ENCODE peak calls at places on chromosomes 13 and 19, in six cellular contexts. U is cerebellum, E is tibial nerve, R is HAP-1, Y is left lung, L is BJ. C is an unnamed sample.
A peak's percentile ranks its signal among the peaks of the same experiment; 100 is the strongest.

GRCh38 chr19:53333071-53333465 is 481 bp upstream of the ZNF845 start:
- DNase-seq in E (no peak), L (no peak), R (no peak), Y (peak; percentile 85), U (peak; percentile 3), C (no peak)

GRCh38 chr19:3670258-3670795 is 29.9 kb downstream of the PIP5K1C start:
- DNase-seq in E (peak; percentile 81), L (peak; percentile 70), Y (no peak), R (no peak), U (peak; percentile 58), C (no peak)

GRCh38 chr13:50991624-50992610 is 82.3 kb downstream of the RNASEH2B start:
- DNase-seq in L (no peak), Y (no peak), E (no peak), U (peak; percentile 77), R (no peak), C (no peak)

GRCh38 chr19:55621673-55622231 is 2.6 kb downstream of the ZNF784 start:
- DNase-seq in L (no peak), R (no peak), Y (peak; percentile 84), E (no peak), U (no peak), C (no peak)

GRCh38 chr19:36009220-36009619 is 607 bp upstream of the SYNE4 start:
- DNase-seq in R (no peak), Y (peak; percentile 93), E (peak; percentile 44), L (no peak), U (peak; percentile 89), C (no peak)

GRCh38 chr13:111044087-111044830 is 70.9 kb upstream of the ARHGEF7 start:
- DNase-seq in U (no peak), R (no peak), Y (no peak), E (no peak), L (no peak), C (no peak)

GRCh38 chr19:6056801-6057650 is 53.3 kb downstream of the RFX2 start:
- DNase-seq in U (peak; percentile 62), R (no peak), E (no peak), L (peak; percentile 95), Y (peak; percentile 78), C (peak; percentile 100)

GRCh38 chr19:28500982-28501633 is 711.8 kb downstream of the UQCRFS1 start:
- DNase-seq in E (no peak), L (no peak), R (no peak), U (no peak), Y (no peak), C (no peak)

GRCh38 chr13:113415825-113416224 is 37.5 kb downstream of the ADPRHL1 start:
- DNase-seq in Y (no peak), L (no peak), R (no peak), E (no peak), U (no peak), C (no peak)

GRCh38 chr19:1690570-1691307 is 38.3 kb upstream of the TCF3 start:
- DNase-seq in Y (no peak), U (no peak), L (no peak), E (no peak), R (peak; percentile 29), C (no peak)

GRCh38 chr13:45728759-45729158 is 26.6 kb downstream of the CBY2 start:
- DNase-seq in E (no peak), Y (no peak), U (no peak), R (peak; percentile 13), L (no peak), C (no peak)

GRCh38 chr13:82688400-82688999 is 1193.8 kb downstream of the SLITRK1 start:
- DNase-seq in E (no peak), L (no peak), U (no peak), R (no peak), Y (no peak), C (peak; percentile 2)

GRCh38 chr13:66501187-66501586 is 728.9 kb downstream of the PCDH9 start:
- DNase-seq in Y (no peak), E (no peak), U (no peak), R (no peak), L (peak; percentile 19), C (peak; percentile 69)

GRCh38 chr13:98325724-98326123 is 148.7 kb upstream of the RNF113B start:
- DNase-seq in E (no peak), L (no peak), U (no peak), Y (no peak), R (peak; percentile 79), C (no peak)

GRCh38 chr19:57708641-57709354 is at the start of gene ZNF154:
- DNase-seq in E (no peak), R (no peak), L (no peak), Y (peak; percentile 84), U (peak; percentile 89), C (peak; percentile 64)

GRCh38 chr13:32587014-32587773 is 942 bp downstream of the PDS5B start:
- DNase-seq in U (peak; percentile 62), E (peak; percentile 60), R (peak; percentile 40), L (no peak), Y (peak; percentile 91), C (peak; percentile 21)

GRCh38 chr19:13843104-13843921 is 33.6 kb upstream of the NANOS3 start:
- DNase-seq in L (no peak), Y (peak; percentile 86), E (no peak), R (peak; percentile 68), U (no peak), C (peak; percentile 90)

GRCh38 chr13:38866649-38867048 is 124.0 kb downstream of the STOML3 start:
- DNase-seq in L (no peak), E (no peak), U (peak; percentile 5), Y (no peak), R (no peak), C (no peak)

GRCh38 chr13:73492811-73493210 is 434.0 kb downstream of the KLF5 start:
- DNase-seq in E (no peak), R (no peak), Y (no peak), U (no peak), L (no peak), C (no peak)

GRCh38 chr13:75088915-75089314 is 393.1 kb downstream of the TBC1D4 start:
- DNase-seq in Y (no peak), E (no peak), R (no peak), L (no peak), U (no peak), C (no peak)

GRCh38 chr13:76769238-76769859 is 116.9 kb downstream of the KCTD12 start:
- DNase-seq in L (no peak), U (no peak), Y (no peak), E (no peak), R (no peak), C (no peak)

GRCh38 chr13:35496011-35496410 is 19.5 kb upstream of the MAB21L1 start:
- DNase-seq in L (no peak), R (no peak), E (no peak), U (no peak), Y (no peak), C (no peak)

GRCh38 chr19:5954293-5954692 is 23.6 kb downstream of the RANBP3 start:
- DNase-seq in E (no peak), Y (no peak), L (no peak), U (no peak), R (no peak), C (no peak)

GRCh38 chr19:41997121-41997850 is 3.3 kb upstream of the ATP1A3 start:
- DNase-seq in R (peak; percentile 10), U (peak; percentile 30), Y (peak; percentile 86), L (no peak), E (no peak), C (no peak)

GRCh38 chr19:56955637-56956216 is 115.2 kb upstream of the PEG3 start:
- DNase-seq in R (no peak), L (no peak), U (no peak), E (no peak), Y (no peak), C (no peak)

GRCh38 chr19:45667620-45668341 is at the start of gene GIPR:
- DNase-seq in Y (peak; percentile 89), E (no peak), L (no peak), R (no peak), U (no peak), C (peak; percentile 59)

GRCh38 chr19:48862827-48863226 is 5.6 kb downstream of the PLEKHA4 start:
- DNase-seq in Y (no peak), U (peak; percentile 60), R (no peak), E (no peak), L (no peak), C (no peak)

GRCh38 chr13:51804295-51805172 is 571 bp upstream of the DHRS12 start:
- DNase-seq in E (no peak), L (no peak), U (peak; percentile 52), R (no peak), Y (no peak), C (no peak)

GRCh38 chr19:48509467-48510194 is 2.0 kb downstream of the LMTK3 start:
- DNase-seq in R (no peak), Y (no peak), L (no peak), E (no peak), U (peak; percentile 49), C (no peak)

GRCh38 chr19:35063940-35064818 is 22.7 kb downstream of the HPN start:
- DNase-seq in R (no peak), U (no peak), E (no peak), L (no peak), Y (no peak), C (peak; percentile 78)

GRCh38 chr19:48466571-48467325 is 2.4 kb upstream of the CYTH2 start:
- DNase-seq in Y (peak; percentile 43), R (no peak), L (no peak), U (no peak), E (no peak), C (no peak)

GRCh38 chr13:77729502-77730221 is 32.2 kb downstream of the SLAIN1 start:
- DNase-seq in U (no peak), E (no peak), L (no peak), R (no peak), Y (no peak), C (no peak)

GRCh38 chr13:66689628-66690027 is 540.5 kb downstream of the PCDH9 start:
- DNase-seq in U (no peak), L (no peak), Y (no peak), R (peak; percentile 39), E (no peak), C (no peak)

GRCh38 chr13:51799261-51799660 is 4.7 kb downstream of the DHRS12 start:
- DNase-seq in L (no peak), R (no peak), E (no peak), U (no peak), Y (no peak), C (no peak)

GRCh38 chr19:33132425-33132824 is 511 bp downstream of the WDR88 start:
- DNase-seq in Y (no peak), U (no peak), E (no peak), L (no peak), R (no peak), C (no peak)